ENCODE peak calls at places on chromosomes 13 and 19, in seven cellular contexts. O is CD8-positive, alpha-beta T cell; V is astrocyte; R is tibial artery; I is left lung; H is lung; C is stomach. A is an unnamed sample.

GRCh38 chr19:49415810-49416200 is 7.4 kb downstream of the PTH2 start:
- DNase-seq in O (no peak), V (no peak), R (no peak), I (no peak), H (no peak), C (no peak), A (no peak)

GRCh38 chr19:29884466-29884865 is 57.6 kb upstream of the URI1 start:
- DNase-seq in O (no peak), V (no peak), R (no peak), I (no peak), H (no peak), C (no peak), A (no peak)

GRCh38 chr19:16039081-16039480 is 37.2 kb upstream of the TPM4 start:
- DNase-seq in O (no peak), V (no peak), R (no peak), I (no peak), H (no peak), C (no peak), A (no peak)

GRCh38 chr13:96730676-96731075 is 263.6 kb downstream of the OXGR1 start:
- DNase-seq in O (no peak), V (no peak), R (no peak), I (no peak), H (no peak), C (no peak), A (no peak)

GRCh38 chr13:103282571-103283450 is 216.6 kb upstream of the SLC10A2 start:
- DNase-seq in O (no peak), V (peak; percentile 93), R (no peak), I (no peak), H (no peak), C (no peak), A (no peak)

GRCh38 chr19:16628984-16629691 is 1.1 kb upstream of the MED26 start:
- DNase-seq in O (no peak), V (no peak), R (no peak), I (no peak), H (no peak), C (peak; percentile 48), A (peak; percentile 87)

GRCh38 chr13:47110141-47110540 is 213.3 kb upstream of the HTR2A start:
- DNase-seq in O (no peak), V (no peak), R (no peak), I (no peak), H (no peak), C (no peak), A (no peak)

GRCh38 chr19:34806976-34807860 is 34.2 kb upstream of the ZNF599 start:
- DNase-seq in O (no peak), V (no peak), R (no peak), I (no peak), H (no peak), C (no peak), A (no peak)

GRCh38 chr19:51651216-51651846 is 4.7 kb upstream of the SIGLEC14 start:
- DNase-seq in O (no peak), V (no peak), R (no peak), I (no peak), H (peak; percentile 38), C (no peak), A (no peak)

GRCh38 chr13:81686877-81687276 is 1346.0 kb upstream of the SPRY2 start:
- DNase-seq in O (no peak), V (no peak), R (no peak), I (no peak), H (no peak), C (no peak), A (no peak)

GRCh38 chr19:17357724-17358123 is 19.4 kb downstream of the PLVAP start:
- DNase-seq in O (no peak), V (no peak), R (no peak), I (no peak), H (no peak), C (no peak), A (no peak)

GRCh38 chr13:102642029-102642428 is 45.2 kb downstream of the TPP2 start:
- DNase-seq in O (no peak), V (no peak), R (no peak), I (no peak), H (no peak), C (no peak), A (no peak)

GRCh38 chr13:20124303-20124702 is 36.5 kb downstream of the GJA3 start:
- DNase-seq in O (no peak), V (no peak), R (no peak), I (no peak), H (no peak), C (no peak), A (no peak)

GRCh38 chr13:102642475-102642874 is 45.7 kb downstream of the TPP2 start:
- DNase-seq in O (no peak), V (peak; percentile 12), R (peak; percentile 83), I (no peak), H (peak; percentile 46), C (peak; percentile 92), A (no peak)

GRCh38 chr19:7928741-7929701 is 3.1 kb upstream of the CTXN1 start:
- DNase-seq in O (peak; percentile 46), V (peak; percentile 76), R (peak; percentile 89), I (peak; percentile 77), H (no peak), C (no peak), A (peak; percentile 66)

GRCh38 chr19:49656456-49657109 is 9.1 kb downstream of the IRF3 start:
- DNase-seq in O (no peak), V (no peak), R (no peak), I (no peak), H (no peak), C (no peak), A (no peak)

GRCh38 chr13:31951215-31951678 is 80.3 kb upstream of the FRY start:
- DNase-seq in O (no peak), V (peak; percentile 14), R (peak; percentile 77), I (peak; percentile 91), H (peak; percentile 76), C (peak; percentile 64), A (no peak)

GRCh38 chr13:95707442-95708389 is 30.8 kb downstream of the DNAJC3 start:
- DNase-seq in O (no peak), V (no peak), R (no peak), I (no peak), H (no peak), C (no peak), A (no peak)

GRCh38 chr13:95710313-95710712 is 33.4 kb downstream of the DNAJC3 start:
- DNase-seq in O (no peak), V (peak; percentile 57), R (no peak), I (no peak), H (no peak), C (no peak), A (no peak)

GRCh38 chr13:95707035-95707434 is 30.1 kb downstream of the DNAJC3 start:
- DNase-seq in O (no peak), V (no peak), R (no peak), I (no peak), H (no peak), C (no peak), A (no peak)

GRCh38 chr13:95708390-95708774 is 31.4 kb downstream of the DNAJC3 start:
- DNase-seq in O (no peak), V (no peak), R (no peak), I (no peak), H (no peak), C (no peak), A (no peak)

DNA sequence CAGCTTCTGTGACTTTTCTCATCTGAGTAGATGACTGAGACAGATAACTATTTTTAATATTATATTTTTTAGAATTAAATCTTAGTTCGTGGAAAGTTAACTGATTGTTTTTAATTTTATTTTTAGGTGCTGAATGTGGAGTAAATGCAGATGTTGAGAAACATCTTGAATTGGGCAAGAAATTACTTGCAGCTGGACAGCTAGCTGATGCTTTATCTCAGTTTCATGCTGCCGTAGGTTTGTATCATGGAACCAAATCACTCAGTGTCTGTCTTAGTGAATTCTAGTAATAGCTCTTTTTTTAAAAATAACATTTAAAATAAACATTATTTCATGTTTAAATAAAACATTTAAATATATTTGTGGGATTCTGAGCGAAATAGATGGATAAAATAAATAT is 32.2 kb downstream of the DNAJC3 start:
- DNase-seq in O (no peak), V (no peak), R (no peak), I (no peak), H (no peak), C (no peak), A (no peak)
- H3K27ac ChIP-seq in O (no peak overlapping the region), V (no peak overlapping the region), R (no peak overlapping the region), I (no peak overlapping the region), H (no peak overlapping the region), C (no peak overlapping the region), A (no peak overlapping the region)

GRCh38 chr19:19487077-19488040 is 28.0 kb downstream of the TSSK6 start:
- DNase-seq in O (no peak), V (no peak), R (no peak), I (peak; percentile 75), H (no peak), C (no peak), A (no peak)
- H3K27ac ChIP-seq in O (peak overlapping the region; percentile 76), V (no peak overlapping the region), R (peak overlapping the region; percentile 86), I (no peak overlapping the region), H (peak overlapping the region; percentile 17), C (peak overlapping the region; percentile 83), A (peak overlapping the region; percentile 94)

GRCh38 chr13:107808388-107808787 is 406.9 kb downstream of the LIG4 start:
- DNase-seq in O (no peak), V (peak; percentile 26), R (no peak), I (no peak), H (no peak), C (no peak), A (no peak)

GRCh38 chr13:107806726-107807125 is 408.6 kb downstream of the LIG4 start:
- DNase-seq in O (no peak), V (no peak), R (no peak), I (no peak), H (no peak), C (no peak), A (no peak)

GRCh38 chr13:107809125-107809524 is 406.2 kb downstream of the LIG4 start:
- DNase-seq in O (no peak), V (no peak), R (no peak), I (no peak), H (no peak), C (no peak), A (no peak)

GRCh38 chr13:107803822-107804495 is 411.4 kb downstream of the LIG4 start:
- DNase-seq in O (no peak), V (no peak), R (no peak), I (no peak), H (no peak), C (no peak), A (no peak)

GRCh38 chr13:107807306-107808073 is 407.8 kb downstream of the LIG4 start:
- DNase-seq in O (no peak), V (peak; percentile 39), R (no peak), I (no peak), H (no peak), C (no peak), A (no peak)
- H3K27ac ChIP-seq in O (no peak overlapping the region), V (no peak overlapping the region), R (no peak overlapping the region), I (no peak overlapping the region), H (no peak overlapping the region), C (no peak overlapping the region), A (no peak overlapping the region)

DNA sequence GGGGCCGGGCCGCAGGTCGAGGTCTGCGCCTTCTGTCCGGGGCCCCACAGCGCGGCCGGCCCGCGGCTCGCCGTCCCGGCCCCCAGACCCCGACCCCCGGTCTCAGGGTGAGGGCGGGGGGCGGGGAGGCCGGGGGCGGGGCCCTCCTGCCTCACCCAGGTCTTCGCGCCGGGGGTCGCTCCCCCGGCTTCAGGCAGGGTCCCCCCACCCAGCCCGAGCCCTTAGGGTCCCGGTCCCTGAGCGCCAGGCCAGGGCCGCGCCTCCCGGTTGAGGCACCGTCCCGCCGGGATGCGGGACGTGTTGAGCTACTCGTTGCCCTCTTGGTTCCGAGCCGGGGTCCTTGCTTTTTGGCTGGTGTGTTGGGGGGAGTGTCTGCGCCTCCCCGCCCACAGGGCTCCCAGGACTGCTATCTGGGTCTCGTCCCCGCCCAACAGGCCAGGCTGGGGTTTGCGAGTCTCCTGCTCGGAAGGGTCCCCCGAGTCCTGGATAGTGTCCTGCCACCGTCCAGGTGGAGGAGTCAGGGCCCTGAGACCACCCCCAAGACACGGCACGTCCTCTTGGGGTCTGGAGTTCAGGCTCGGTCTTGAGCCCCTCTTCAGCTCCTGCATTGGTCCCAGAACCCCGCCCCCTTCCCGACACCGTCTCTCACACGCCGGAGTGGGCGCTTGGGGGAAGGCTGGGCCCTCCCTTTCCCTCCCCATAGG is 452 bp downstream of the PIAS4 start:
- DNase-seq in O (no peak), V (no peak), R (no peak), I (no peak), H (no peak), C (no peak), A (peak; percentile 26)
- H3K27ac ChIP-seq in O (peak overlapping the region; percentile 48), V (no peak overlapping the region), R (peak overlapping the region; percentile 79), I (peak overlapping the region; percentile 56), H (peak overlapping the region; percentile 24), C (peak overlapping the region; percentile 90), A (peak overlapping the region; percentile 33)

A was measured in CD4-positive, CD25-positive, alpha-beta regulatory T cell.